ENCODE peak calls at places on chromosomes 7 and 10, in four cellular contexts. One of them, this sample, is unnamed.

GRCh38 chr7:2100278-2101205 is 132.2 kb downstream of the MAD1L1 start:
- DNase-seq in uterus: no peak
- DNase-seq in body of pancreas: no peak
- DNase-seq in foreskin keratinocyte: no peak
- DNase-seq in this sample: no peak

GRCh38 chr10:119313645-119314044 is 106.3 kb downstream of the GRK5 start:
- DNase-seq in foreskin keratinocyte: no peak
- DNase-seq in uterus: no peak
- DNase-seq in body of pancreas: no peak
- DNase-seq in this sample: no peak

GRCh38 chr7:7428806-7429205 is 106.9 kb downstream of the COL28A1 start:
- DNase-seq in foreskin keratinocyte: no peak
- DNase-seq in body of pancreas: no peak
- DNase-seq in uterus: no peak
- DNase-seq in this sample: no peak

GRCh38 chr10:30313579-30314376 is 35.3 kb downstream of the MTPAP start:
- DNase-seq in uterus: no peak
- DNase-seq in foreskin keratinocyte: no peak
- DNase-seq in body of pancreas: no peak
- DNase-seq in this sample: no peak

GRCh38 chr10:23038172-23038571 is 57.2 kb upstream of the MSRB2 start:
- DNase-seq in uterus: no peak
- DNase-seq in body of pancreas: no peak
- DNase-seq in foreskin keratinocyte: no peak
- DNase-seq in this sample: no peak

GRCh38 chr10:95661818-95662217 is 5.3 kb upstream of the ALDH18A1 start:
- DNase-seq in body of pancreas: no peak
- DNase-seq in foreskin keratinocyte: no peak
- DNase-seq in uterus: no peak
- DNase-seq in this sample: no peak

GRCh38 chr7:12963435-12963834 is 276.0 kb downstream of the ARL4A start:
- DNase-seq in foreskin keratinocyte: no peak
- DNase-seq in uterus: no peak
- DNase-seq in body of pancreas: no peak
- DNase-seq in this sample: no peak

GRCh38 chr10:128047991-128048826 is 78.0 kb downstream of the MKI67 start:
- DNase-seq in foreskin keratinocyte: peak; percentile 83
- DNase-seq in uterus: no peak
- DNase-seq in body of pancreas: no peak
- DNase-seq in this sample: no peak

GRCh38 chr7:3229904-3230470 is 71.1 kb upstream of the SDK1 start:
- DNase-seq in body of pancreas: no peak
- DNase-seq in foreskin keratinocyte: no peak
- DNase-seq in uterus: no peak
- DNase-seq in this sample: no peak

GRCh38 chr7:113349339-113349738 is 231.0 kb upstream of the SMIM30 start:
- DNase-seq in uterus: no peak
- DNase-seq in foreskin keratinocyte: no peak
- DNase-seq in body of pancreas: no peak
- DNase-seq in this sample: no peak

This sample was measured in tibial artery.